ENCODE peak calls at places on chromosomes 12 and 14, in six cellular contexts. Z, G, F, E, N and H are unnamed samples.
A peak's percentile ranks its signal among the peaks of the same experiment; 100 is the strongest.

GRCh38 chr14:64577211-64577610 is 27.4 kb downstream of the PPP1R36 start:
- DNase-seq in Z (no peak), G (no peak), F (no peak), E (no peak), N (no peak), H (no peak)

GRCh38 chr12:91882910-91883309 is 262.7 kb downstream of the BTG1 start:
- DNase-seq in Z (no peak), G (no peak), F (no peak), E (no peak), N (no peak), H (no peak)

GRCh38 chr14:82657186-82657675 is 1123.6 kb upstream of the SEL1L start:
- DNase-seq in Z (no peak), G (no peak), F (no peak), E (no peak), N (no peak), H (no peak)

GRCh38 chr14:104326848-104327247 is 188.5 kb downstream of the KIF26A start:
- DNase-seq in Z (no peak), G (no peak), F (no peak), E (no peak), N (no peak), H (no peak)

GRCh38 chr14:61090432-61091216 is 109.6 kb downstream of the SLC38A6 start:
- DNase-seq in Z (no peak), G (no peak), F (no peak), E (peak; percentile 35), N (no peak), H (no peak)

GRCh38 chr12:104910196-104910840 is 47.8 kb downstream of the SLC41A2 start:
- DNase-seq in Z (no peak), G (no peak), F (no peak), E (peak; percentile 57), N (no peak), H (no peak)

GRCh38 chr12:111699-112591 is 45.4 kb downstream of the IQSEC3 start:
- DNase-seq in Z (no peak), G (no peak), F (no peak), E (no peak), N (no peak), H (no peak)

GRCh38 chr12:32494676-32495075 is 95.3 kb downstream of the FGD4 start:
- DNase-seq in Z (no peak), G (no peak), F (no peak), E (peak; percentile 9), N (no peak), H (no peak)

GRCh38 chr14:76958020-76958965 is 70.2 kb downstream of the IRF2BPL start:
- DNase-seq in Z (no peak), G (no peak), F (no peak), E (no peak), N (no peak), H (no peak)

GRCh38 chr14:72975776-72976175 is 49.5 kb downstream of the DCAF4 start:
- DNase-seq in Z (no peak), G (no peak), F (no peak), E (no peak), N (no peak), H (no peak)

GRCh38 chr12:2391740-2392341 is 339.1 kb downstream of the CACNA1C start:
- DNase-seq in Z (no peak), G (no peak), F (no peak), E (no peak), N (no peak), H (no peak)

GRCh38 chr12:53514626-53515290 is 7.5 kb upstream of the NPFF start:
- DNase-seq in Z (no peak), G (no peak), F (no peak), E (no peak), N (no peak), H (no peak)

GRCh38 chr12:29889737-29890136 is 106.0 kb upstream of the TMTC1 start:
- DNase-seq in Z (peak; percentile 55), G (no peak), F (no peak), E (peak; percentile 77), N (no peak), H (no peak)

GRCh38 chr12:132491349-132491663 is 1.4 kb downstream of the FBRSL1 start:
- DNase-seq in Z (no peak), G (no peak), F (no peak), E (no peak), N (no peak), H (no peak)

GRCh38 chr14:53032161-53032803 is 81.4 kb upstream of the FERMT2 start:
- DNase-seq in Z (no peak), G (no peak), F (no peak), E (peak; percentile 87), N (no peak), H (peak; percentile 71)

GRCh38 chr14:67263499-67264149 is 22.4 kb downstream of the PALS1 start:
- DNase-seq in Z (no peak), G (no peak), F (no peak), E (peak; percentile 83), N (no peak), H (no peak)

GRCh38 chr12:24948452-24948815 is 467 bp downstream of the BCAT1 start:
- DNase-seq in Z (peak; percentile 14), G (no peak), F (peak; percentile 26), E (peak; percentile 57), N (no peak), H (peak; percentile 23)

GRCh38 chr12:79298511-79298910 is 392.3 kb downstream of the PAWR start:
- DNase-seq in Z (no peak), G (no peak), F (no peak), E (no peak), N (no peak), H (no peak)

GRCh38 chr12:59093090-59093489 is 172.8 kb upstream of the LRIG3 start:
- DNase-seq in Z (no peak), G (no peak), F (no peak), E (no peak), N (no peak), H (no peak)